ENCODE peak calls at places on chromosome 13, in nine cellular contexts. K, V, C, F, B, Y, I, W and A are unnamed samples.

GRCh38 chr13:85618514-85618913 is 180.7 kb downstream of the SLITRK6 start:
- DNase-seq in Y (no peak), F (no peak), V (no peak), C (no peak), K (no peak), I (no peak), B (no peak), W (no peak), A (no peak)

GRCh38 chr13:81686877-81687276 is 1346.0 kb upstream of the SPRY2 start:
- DNase-seq in I (no peak), K (no peak), F (no peak), C (no peak), Y (no peak), B (no peak), W (no peak), V (no peak), A (no peak)

GRCh38 chr13:82206241-82206640 is 1676.0 kb downstream of the SLITRK1 start:
- DNase-seq in C (no peak), V (no peak), W (no peak), B (no peak), F (no peak), Y (no peak), K (no peak), I (no peak), A (no peak)

GRCh38 chr13:100139822-100140221 is 50.9 kb downstream of the PCCA start:
- DNase-seq in Y (no peak), V (no peak), F (no peak), K (no peak), W (no peak), B (no peak), C (no peak), I (no peak), A (no peak)

GRCh38 chr13:70987043-70987442 is 878.8 kb upstream of the KLHL1 start:
- DNase-seq in V (no peak), W (no peak), K (no peak), I (no peak), C (no peak), B (no peak), F (no peak), Y (no peak), A (no peak)

GRCh38 chr13:113768018-113768905 is 9.2 kb downstream of the TMEM255B start:
- DNase-seq in F (no peak), V (no peak), Y (no peak), C (no peak), K (no peak), B (no peak), W (no peak), I (no peak), A (no peak)

GRCh38 chr13:110030394-110030928 is 244.1 kb upstream of the IRS2 start:
- DNase-seq in K (no peak), W (no peak), C (no peak), F (no peak), Y (peak), V (no peak), I (no peak), B (no peak), A (no peak)

GRCh38 chr13:113948034-113948742 is 25.7 kb downstream of the C13orf46 start:
- DNase-seq in V (no peak), W (no peak), I (no peak), F (no peak), B (no peak), C (no peak), K (no peak), Y (no peak), A (no peak)

GRCh38 chr13:76471486-76471885 is 414.7 kb downstream of the KCTD12 start:
- DNase-seq in C (no peak), K (no peak), W (no peak), I (no peak), B (no peak), F (no peak), Y (no peak), V (no peak), A (no peak)

GRCh38 chr13:61286148-61286745 is 129.4 kb downstream of the PCDH20 start:
- DNase-seq in K (no peak), F (no peak), B (no peak), Y (peak), I (no peak), C (no peak), W (no peak), V (no peak), A (no peak)

GRCh38 chr13:99265162-99265822 is 7.1 kb upstream of the GPR18 start:
- DNase-seq in V (no peak), W (no peak), F (no peak), C (no peak), K (peak), B (no peak), Y (no peak), I (no peak), A (no peak)

GRCh38 chr13:80040977-80041310 is 300.0 kb downstream of the SPRY2 start:
- DNase-seq in C (no peak), I (no peak), V (no peak), Y (no peak), F (no peak), B (no peak), K (no peak), W (no peak), A (no peak)

GRCh38 chr13:93977986-93978385 is 501.5 kb downstream of the DCT start:
- DNase-seq in Y (no peak), I (no peak), V (no peak), K (no peak), F (no peak), W (no peak), C (no peak), B (no peak), A (no peak)

GRCh38 chr13:109789262-109789661 is 2.9 kb upstream of the IRS2 start:
- DNase-seq in K (no peak), B (no peak), V (no peak), Y (no peak), W (no peak), C (no peak), F (no peak), I (no peak), A (no peak)

GRCh38 chr13:52010890-52011689 is at the start of gene ATP7B:
- DNase-seq in Y (peak), W (peak), F (no peak), I (peak), K (peak), V (peak), C (no peak), B (peak), A (no peak)

GRCh38 chr13:31793246-31793645 is 53.9 kb downstream of the RXFP2 start:
- DNase-seq in V (no peak), I (no peak), W (no peak), B (no peak), Y (no peak), C (no peak), F (no peak), K (no peak), A (no peak)

GRCh38 chr13:25281193-25281936 is 5.9 kb downstream of the MTMR6 start:
- DNase-seq in F (no peak), W (no peak), B (no peak), K (peak), C (no peak), V (no peak), Y (no peak), I (peak), A (no peak)

GRCh38 chr13:39040206-39040605 is 1.9 kb downstream of the NHLRC3 start:
- DNase-seq in V (no peak), W (no peak), F (no peak), K (no peak), B (no peak), C (no peak), Y (no peak), I (no peak), A (no peak)

GRCh38 chr13:50908371-50908770 is 1.2 kb upstream of the RNASEH2B start:
- DNase-seq in Y (no peak), B (no peak), V (no peak), W (no peak), C (no peak), I (no peak), F (no peak), K (no peak), A (no peak)

GRCh38 chr13:75359266-75359665 is 122.7 kb downstream of the TBC1D4 start:
- DNase-seq in B (no peak), C (no peak), K (no peak), V (no peak), I (no peak), F (no peak), Y (no peak), W (no peak), A (no peak)

GRCh38 chr13:110593430-110594130 is 21.8 kb upstream of the NAXD start:
- DNase-seq in C (no peak), F (no peak), W (no peak), B (no peak), Y (peak), K (no peak), I (peak), V (no peak), A (no peak)

GRCh38 chr13:113224486-113224885 is 15.1 kb downstream of the CUL4A start:
- DNase-seq in V (no peak), F (no peak), I (no peak), B (no peak), K (no peak), C (no peak), Y (no peak), W (no peak), A (no peak)

GRCh38 chr13:71621152-71622124 is 245.6 kb downstream of the DACH1 start:
- DNase-seq in B (no peak), W (no peak), I (no peak), Y (peak), V (no peak), F (no peak), K (no peak), C (no peak), A (peak)

GRCh38 chr13:21229241-21230024 is 53.0 kb downstream of the MRPL57 start:
- DNase-seq in Y (no peak), F (no peak), I (no peak), K (no peak), C (no peak), B (no peak), V (no peak), W (no peak), A (no peak)

GRCh38 chr13:106433066-106433465 is 102.4 kb downstream of the EFNB2 start:
- DNase-seq in Y (no peak), B (no peak), W (no peak), I (no peak), V (no peak), C (no peak), F (no peak), K (no peak), A (no peak)

GRCh38 chr13:40207110-40207478 is 459.3 kb downstream of the FOXO1 start:
- DNase-seq in B (no peak), W (no peak), I (peak), Y (no peak), F (no peak), V (no peak), K (no peak), C (no peak), A (no peak)

GRCh38 chr13:33524086-33524485 is 238.5 kb upstream of the STARD13 start:
- DNase-seq in F (no peak), C (no peak), I (no peak), K (no peak), W (no peak), B (no peak), Y (no peak), V (no peak), A (no peak)

GRCh38 chr13:67328895-67329294 is 98.8 kb upstream of the PCDH9 start:
- DNase-seq in V (no peak), Y (no peak), K (no peak), W (no peak), C (no peak), F (no peak), I (no peak), B (no peak), A (no peak)

GRCh38 chr13:91313103-91313502 is 34.4 kb upstream of the MIR17HG start:
- DNase-seq in W (no peak), V (no peak), F (no peak), K (peak), Y (peak), B (no peak), I (no peak), C (no peak), A (no peak)

GRCh38 chr13:21324793-21325192 is 134.3 kb downstream of the ZDHHC20 start:
- DNase-seq in K (no peak), I (peak), F (no peak), V (no peak), B (no peak), C (no peak), Y (no peak), W (no peak), A (no peak)

GRCh38 chr13:65892859-65893258 is 1337.3 kb downstream of the PCDH9 start:
- DNase-seq in F (no peak), W (no peak), Y (no peak), B (no peak), V (no peak), C (no peak), I (no peak), K (no peak), A (no peak)

GRCh38 chr13:81610613-81611012 is 1269.7 kb upstream of the SPRY2 start:
- DNase-seq in I (no peak), V (no peak), C (no peak), K (no peak), W (no peak), F (no peak), B (no peak), Y (no peak), A (no peak)

GRCh38 chr13:113906566-113906965 is 42.7 kb upstream of the GAS6 start:
- DNase-seq in B (no peak), W (no peak), I (no peak), F (no peak), Y (no peak), K (no peak), C (no peak), V (no peak), A (peak)

GRCh38 chr13:109941951-109942350 is 155.6 kb upstream of the IRS2 start:
- DNase-seq in V (no peak), C (no peak), W (no peak), I (no peak), B (no peak), Y (no peak), K (no peak), F (no peak), A (no peak)

GRCh38 chr13:84358601-84359000 is 476.3 kb upstream of the SLITRK1 start:
- DNase-seq in I (no peak), C (no peak), W (no peak), F (no peak), Y (peak), B (no peak), V (no peak), K (no peak), A (no peak)